ENCODE peak calls at places on chromosome 17, in six cellular contexts. W is GM23248; T is tibial nerve; G is HepG2; P is CD4-positive, CD25-positive, alpha-beta regulatory T cell; N is tibial artery. O is an unnamed sample.

GRCh38 chr17:55433029-55433628 is 11.5 kb upstream of the MMD start:
- DNase-seq in T (no peak), P (no peak), W (peak; percentile 42), N (no peak), G (peak; percentile 85), O (no peak)

GRCh38 chr17:15965510-15965909 is 20.6 kb downstream of the ADORA2B start:
- DNase-seq in W (no peak), T (no peak), G (no peak), P (no peak), N (no peak), O (peak; percentile 57)

GRCh38 chr17:77107506-77108433 is 33.0 kb upstream of the SEC14L1 start:
- DNase-seq in P (peak; percentile 59), T (no peak), W (peak; percentile 81), N (no peak), G (no peak), O (no peak)

GRCh38 chr17:74042744-74043486 is 160.6 kb upstream of the RPL38 start:
- DNase-seq in N (peak; percentile 79), T (peak; percentile 13), W (peak; percentile 99), G (peak; percentile 23), P (peak; percentile 3), O (no peak)

GRCh38 chr17:45432405-45433113 is at the start of gene ARHGAP27:
- DNase-seq in W (peak; percentile 52), N (no peak), P (peak; percentile 59), G (no peak), T (no peak), O (peak; percentile 91)

GRCh38 chr17:57349533-57350227 is 93.4 kb downstream of the MSI2 start:
- DNase-seq in W (no peak), N (no peak), P (no peak), G (no peak), T (no peak), O (no peak)

GRCh38 chr17:49670002-49670401 is 7.9 kb downstream of the SPOP start:
- DNase-seq in T (no peak), N (no peak), P (no peak), G (no peak), W (peak; percentile 9), O (no peak)

GRCh38 chr17:64615025-64615677 is 47.0 kb downstream of the SMURF2 start:
- DNase-seq in P (no peak), W (peak; percentile 73), N (no peak), T (no peak), G (no peak), O (no peak)

GRCh38 chr17:3535253-3535995 is 22.2 kb downstream of the TRPV3 start:
- DNase-seq in P (peak; percentile 63), G (no peak), N (no peak), T (peak; percentile 54), W (peak; percentile 90), O (peak; percentile 95)

GRCh38 chr17:74987909-74988711 is 678 bp downstream of the CDR2L start:
- DNase-seq in N (peak; percentile 92), P (peak; percentile 18), T (peak; percentile 78), G (no peak), W (peak; percentile 92), O (peak; percentile 91)

GRCh38 chr17:78168906-78169793 is 769 bp downstream of the SYNGR2 start:
- DNase-seq in G (no peak), W (peak; percentile 66), P (no peak), N (peak; percentile 87), T (peak; percentile 38), O (peak; percentile 90)

GRCh38 chr17:61634942-61635538 is 44.0 kb upstream of the NACA2 start:
- DNase-seq in W (peak; percentile 12), T (no peak), P (no peak), N (no peak), G (no peak), O (no peak)

GRCh38 chr17:2095536-2095910 is 40.6 kb downstream of the HIC1 start:
- DNase-seq in N (no peak), G (no peak), P (no peak), W (no peak), T (no peak), O (no peak)

GRCh38 chr17:51486091-51486490 is 225.7 kb downstream of the UTP18 start:
- DNase-seq in N (no peak), W (no peak), T (no peak), P (no peak), G (no peak), O (no peak)

GRCh38 chr17:31095239-31096105 is 695 bp downstream of the NF1 start:
- DNase-seq in G (peak; percentile 7), T (peak; percentile 53), P (peak; percentile 48), N (peak; percentile 74), W (peak; percentile 78), O (peak; percentile 88)

GRCh38 chr17:15782809-15783208 is 50.7 kb downstream of the TBC1D26 start:
- DNase-seq in W (peak; percentile 81), N (peak; percentile 75), P (peak; percentile 27), T (peak; percentile 33), G (no peak), O (peak; percentile 38)

GRCh38 chr17:9178319-9178718 is 157.0 kb downstream of the NTN1 start:
- DNase-seq in G (no peak), P (no peak), W (no peak), N (no peak), T (no peak), O (no peak)

GRCh38 chr17:72121164-72122001 is 563 bp downstream of the SOX9 start:
- DNase-seq in P (no peak), G (no peak), W (peak; percentile 85), T (no peak), N (peak; percentile 71), O (peak; percentile 85)

GRCh38 chr17:45225051-45225700 is 3.5 kb downstream of the FMNL1 start:
- DNase-seq in G (no peak), P (peak; percentile 59), W (no peak), T (no peak), N (peak; percentile 66), O (peak; percentile 50)

DNA sequence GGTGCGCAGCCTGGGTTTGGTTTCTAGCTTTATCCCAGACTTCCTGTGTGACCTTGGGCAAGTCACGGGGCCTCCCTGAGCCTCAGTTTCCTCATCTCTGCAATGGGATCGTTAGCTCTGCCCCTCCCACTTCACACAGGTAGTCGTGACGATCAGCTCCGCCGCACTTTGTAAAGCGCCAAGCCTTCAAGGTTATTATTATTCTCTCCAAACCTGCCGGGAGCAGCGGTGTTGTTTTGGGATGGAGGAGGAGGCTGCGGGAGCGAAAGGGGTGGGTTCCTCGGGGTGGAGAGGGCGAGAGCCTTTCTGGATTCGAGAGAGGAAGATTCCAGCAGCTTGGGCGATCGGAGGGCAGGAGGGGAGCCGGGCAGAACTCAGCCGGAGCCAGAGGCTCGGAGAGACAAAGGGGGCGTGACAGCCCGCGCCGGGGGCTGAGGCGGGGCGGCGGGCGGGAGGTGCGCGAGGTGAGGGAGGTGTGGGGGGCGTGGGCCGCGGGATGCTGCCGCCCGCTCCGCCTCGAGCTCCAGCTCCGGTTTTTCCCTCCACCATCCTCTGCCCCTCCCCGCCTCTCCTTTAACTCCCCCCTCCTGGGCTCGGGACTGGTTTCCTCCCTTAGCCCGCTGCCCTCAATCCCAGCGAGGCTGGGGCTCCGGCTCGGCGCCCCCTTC is at the start of gene EFNB3:
- DNase-seq in G (no peak), P (no peak), N (no peak), T (no peak), W (peak; percentile 54), O (peak; percentile 95)
- H3K4me3 ChIP-seq in G (peak within 1 kb of the TSS; percentile 26), P (no peak within 1 kb of the TSS), N (peak within 1 kb of the TSS; percentile 36), T (no peak within 1 kb of the TSS), W (peak within 1 kb of the TSS; percentile 77), O (peak within 1 kb of the TSS; percentile 65)

GRCh38 chr17:39772987-39773664 is 35.4 kb downstream of the GRB7 start:
- DNase-seq in W (no peak), T (no peak), G (no peak), N (no peak), P (peak; percentile 64), O (no peak)

GRCh38 chr17:39774043-39774442 is 36.3 kb downstream of the GRB7 start:
- DNase-seq in T (no peak), W (no peak), P (no peak), G (no peak), N (no peak), O (no peak)

GRCh38 chr17:39772415-39772814 is 34.7 kb downstream of the GRB7 start:
- DNase-seq in W (no peak), P (no peak), T (no peak), G (no peak), N (no peak), O (no peak)

GRCh38 chr17:39767147-39767546 is 29.4 kb downstream of the GRB7 start:
- DNase-seq in G (no peak), N (no peak), P (no peak), W (no peak), T (no peak), O (no peak)

GRCh38 chr17:39769974-39770587 is 32.3 kb downstream of the GRB7 start:
- DNase-seq in G (peak; percentile 55), T (no peak), N (no peak), P (peak; percentile 91), W (peak; percentile 41), O (no peak)
- H3K27me3 ChIP-seq in G (no peaks in the 10 kb centered on the region), T (no peaks in the 10 kb centered on the region), N (no peaks in the 10 kb centered on the region), P (no peaks in the 10 kb centered on the region), W (peaks cover 64% of the 10 kb centered on the region), O (no peaks in the 10 kb centered on the region)

GRCh38 chr17:7667616-7668406 is 17.1 kb downstream of the ATP1B2 start:
- DNase-seq in N (no peak), G (no peak), W (no peak), P (no peak), T (no peak), O (peak; percentile 36)
- H3K36me3 ChIP-seq in N (peaks cover 37% of the 10 kb centered on the region), G (peaks cover 10% of the 10 kb centered on the region), W (no peaks in the 10 kb centered on the region), P (peaks cover 39% of the 10 kb centered on the region), T (peaks cover 77% of the 10 kb centered on the region), O (peaks cover 25% of the 10 kb centered on the region)

GRCh38 chr17:17721140-17721668 is 39.9 kb downstream of the RAI1 start:
- DNase-seq in N (no peak), W (no peak), T (no peak), G (no peak), P (no peak), O (no peak)

GRCh38 chr17:17724307-17724921 is 43.2 kb downstream of the RAI1 start:
- DNase-seq in W (peak; percentile 51), N (no peak), T (no peak), P (peak; percentile 33), G (no peak), O (peak; percentile 95)

GRCh38 chr17:17723354-17724261 is 42.4 kb downstream of the RAI1 start:
- DNase-seq in T (no peak), N (no peak), P (peak; percentile 35), G (no peak), W (peak; percentile 92), O (peak; percentile 90)

GRCh38 chr17:17722906-17723353 is 41.7 kb downstream of the RAI1 start:
- DNase-seq in T (no peak), W (no peak), P (no peak), N (no peak), G (no peak), O (peak; percentile 60)

GRCh38 chr17:17722081-17722905 is 41.0 kb downstream of the RAI1 start:
- DNase-seq in T (no peak), N (no peak), P (no peak), G (no peak), W (peak; percentile 76), O (peak; percentile 88)
- H3K4me3 ChIP-seq in T (peak overlapping the region; percentile 59), N (peak overlapping the region; percentile 68), P (no peak overlapping the region), G (no peak overlapping the region), W (peak overlapping the region; percentile 77), O (peak overlapping the region; percentile 23)

O was measured in H7.